ENCODE peak calls at places on chromosomes 4 and X, in four cellular contexts. One of them, this sample, is unnamed.

GRCh38 chrX:122868626-122869025 is 315.5 kb upstream of the GRIA3 start:
- DNase-seq in left lung: no peak
- DNase-seq in fibroblast of lung: peak
- DNase-seq in psoas muscle: no peak
- DNase-seq in this sample: no peak

GRCh38 chr4:147355849-147356248 is 125.0 kb upstream of the EDNRA start:
- DNase-seq in left lung: no peak
- DNase-seq in psoas muscle: no peak
- DNase-seq in fibroblast of lung: peak
- DNase-seq in this sample: no peak

GRCh38 chr4:173046818-173047217 is 121.8 kb upstream of the GALNT7 start:
- DNase-seq in psoas muscle: no peak
- DNase-seq in left lung: no peak
- DNase-seq in fibroblast of lung: peak
- DNase-seq in this sample: no peak

GRCh38 chrX:13719192-13719856 is 15.1 kb downstream of the TRAPPC2 start:
- DNase-seq in psoas muscle: no peak
- DNase-seq in fibroblast of lung: peak
- DNase-seq in left lung: no peak
- DNase-seq in this sample: no peak

GRCh38 chr4:98658287-98659105 is at the start of gene TSPAN5:
- DNase-seq in psoas muscle: peak
- DNase-seq in fibroblast of lung: peak
- DNase-seq in left lung: peak
- DNase-seq in this sample: peak

GRCh38 chr4:153555730-153556440 is 89.7 kb downstream of the TMEM131L start:
- DNase-seq in psoas muscle: peak
- DNase-seq in left lung: peak
- DNase-seq in fibroblast of lung: peak
- DNase-seq in this sample: no peak

GRCh38 chrX:155148724-155149537 is 67.3 kb upstream of the VBP1 start:
- DNase-seq in fibroblast of lung: no peak
- DNase-seq in psoas muscle: no peak
- DNase-seq in left lung: no peak
- DNase-seq in this sample: no peak

GRCh38 chr4:52546449-52546848 is 112.7 kb downstream of the USP46 start:
- DNase-seq in left lung: no peak
- DNase-seq in psoas muscle: no peak
- DNase-seq in fibroblast of lung: no peak
- DNase-seq in this sample: no peak

GRCh38 chrX:140504371-140505324 is at the start of gene SOX3:
- DNase-seq in psoas muscle: no peak
- DNase-seq in fibroblast of lung: no peak
- DNase-seq in left lung: no peak
- DNase-seq in this sample: no peak

GRCh38 chr4:125828316-125828715 is 513.6 kb downstream of the FAT4 start:
- DNase-seq in left lung: no peak
- DNase-seq in psoas muscle: no peak
- DNase-seq in fibroblast of lung: no peak
- DNase-seq in this sample: no peak

GRCh38 chr4:151537726-151538125 is 128.8 kb downstream of the FHIP1A start:
- DNase-seq in left lung: no peak
- DNase-seq in fibroblast of lung: peak
- DNase-seq in psoas muscle: no peak
- DNase-seq in this sample: no peak

GRCh38 chr4:3384771-3385701 is 56.7 kb upstream of the HGFAC start:
- DNase-seq in psoas muscle: no peak
- DNase-seq in fibroblast of lung: no peak
- DNase-seq in left lung: peak
- DNase-seq in this sample: no peak
- H3K4me3 ChIP-seq in psoas muscle: no peak
- H3K4me3 ChIP-seq in fibroblast of lung: no peak
- H3K4me3 ChIP-seq in left lung: no peak
- H3K4me3 ChIP-seq in this sample: peak

GRCh38 chrX:71292669-71293379 is 8.7 kb upstream of the ITGB1BP2 start:
- DNase-seq in left lung: no peak
- DNase-seq in psoas muscle: no peak
- DNase-seq in fibroblast of lung: peak
- DNase-seq in this sample: no peak
- H3K4me3 ChIP-seq in left lung: no peak
- H3K4me3 ChIP-seq in psoas muscle: no peak
- H3K4me3 ChIP-seq in fibroblast of lung: no peak
- H3K4me3 ChIP-seq in this sample: no peak

GRCh38 chr4:2534904-2535385 is 1.5 kb upstream of the FAM193A start:
- DNase-seq in psoas muscle: no peak
- DNase-seq in fibroblast of lung: no peak
- DNase-seq in left lung: no peak
- DNase-seq in this sample: no peak
- H3K4me3 ChIP-seq in psoas muscle: peak
- H3K4me3 ChIP-seq in fibroblast of lung: no peak
- H3K4me3 ChIP-seq in left lung: peak
- H3K4me3 ChIP-seq in this sample: peak

DNA sequence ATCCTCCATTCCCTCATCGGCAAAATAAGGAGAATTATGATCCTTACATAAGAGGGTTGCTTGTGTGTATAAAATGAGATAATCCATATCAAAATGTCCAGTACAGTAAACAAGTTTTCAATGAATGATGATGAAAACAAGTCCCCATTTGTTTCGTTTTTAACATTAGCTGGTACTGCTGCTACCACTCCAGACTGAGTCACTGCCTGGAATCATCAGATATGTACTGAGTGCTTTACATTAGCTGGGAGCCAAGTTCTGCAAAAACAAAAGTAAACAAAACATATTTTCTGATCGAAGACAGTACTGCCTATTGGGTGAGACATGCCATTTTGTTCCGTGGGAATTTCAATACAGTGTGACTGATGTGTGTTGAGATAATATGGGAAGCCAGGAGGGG is 123.2 kb upstream of the IGFBP7 start:
- DNase-seq in left lung: no peak
- DNase-seq in psoas muscle: no peak
- DNase-seq in fibroblast of lung: peak
- DNase-seq in this sample: no peak
- H3K4me3 ChIP-seq in left lung: no peak
- H3K4me3 ChIP-seq in psoas muscle: no peak
- H3K4me3 ChIP-seq in fibroblast of lung: no peak
- H3K4me3 ChIP-seq in this sample: no peak

GRCh38 chr4:177660223-177660622 is 218.0 kb upstream of the AGA start:
- DNase-seq in fibroblast of lung: no peak
- DNase-seq in left lung: no peak
- DNase-seq in psoas muscle: no peak
- DNase-seq in this sample: no peak
- H3K4me3 ChIP-seq in fibroblast of lung: no peak
- H3K4me3 ChIP-seq in left lung: no peak
- H3K4me3 ChIP-seq in psoas muscle: no peak
- H3K4me3 ChIP-seq in this sample: no peak

DNA sequence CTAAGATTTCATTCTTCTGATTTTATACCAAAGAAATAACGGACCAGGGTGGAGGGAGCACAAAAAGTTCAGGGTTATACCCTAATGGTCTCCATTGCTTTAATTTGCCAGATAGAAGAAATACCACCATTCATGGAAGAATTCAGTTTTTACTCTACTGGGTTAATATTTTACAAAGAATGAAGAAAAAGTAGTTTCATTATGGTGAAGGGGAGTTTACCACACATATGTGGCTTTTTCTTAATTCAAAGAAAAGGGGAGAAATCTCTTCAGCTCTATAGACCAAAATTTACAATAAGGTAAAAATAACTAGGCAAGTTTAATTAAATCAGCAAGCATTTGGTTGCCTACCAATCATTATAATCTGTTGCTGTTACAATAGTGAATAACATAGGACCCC is 37.6 kb downstream of the CASK start:
- DNase-seq in left lung: no peak
- DNase-seq in fibroblast of lung: no peak
- DNase-seq in psoas muscle: no peak
- DNase-seq in this sample: no peak
- H3K4me3 ChIP-seq in left lung: no peak
- H3K4me3 ChIP-seq in fibroblast of lung: no peak
- H3K4me3 ChIP-seq in psoas muscle: no peak
- H3K4me3 ChIP-seq in this sample: no peak

GRCh38 chr4:137531951-137532868 is at the start of gene PCDH18:
- DNase-seq in psoas muscle: peak
- DNase-seq in fibroblast of lung: peak
- DNase-seq in left lung: peak
- DNase-seq in this sample: peak

GRCh38 chr4:137535718-137536117 is 3.4 kb upstream of the PCDH18 start:
- DNase-seq in fibroblast of lung: no peak
- DNase-seq in psoas muscle: no peak
- DNase-seq in left lung: no peak
- DNase-seq in this sample: no peak

GRCh38 chr4:137532869-137533236 is 559 bp upstream of the PCDH18 start:
- DNase-seq in psoas muscle: no peak
- DNase-seq in fibroblast of lung: peak
- DNase-seq in left lung: no peak
- DNase-seq in this sample: no peak

GRCh38 chr4:137534516-137534915 is 2.2 kb upstream of the PCDH18 start:
- DNase-seq in fibroblast of lung: peak
- DNase-seq in psoas muscle: no peak
- DNase-seq in left lung: no peak
- DNase-seq in this sample: no peak

GRCh38 chr4:137533855-137534254 is 1.6 kb upstream of the PCDH18 start:
- DNase-seq in psoas muscle: no peak
- DNase-seq in left lung: no peak
- DNase-seq in fibroblast of lung: no peak
- DNase-seq in this sample: no peak
- H3K4me3 ChIP-seq in psoas muscle: peak
- H3K4me3 ChIP-seq in left lung: no peak
- H3K4me3 ChIP-seq in fibroblast of lung: peak
- H3K4me3 ChIP-seq in this sample: no peak

GRCh38 chr4:110480031-110480549 is 4.1 kb downstream of the ENPEP start:
- DNase-seq in fibroblast of lung: peak
- DNase-seq in left lung: no peak
- DNase-seq in psoas muscle: no peak
- DNase-seq in this sample: peak

GRCh38 chr4:110472583-110473329 is 3.2 kb upstream of the ENPEP start:
- DNase-seq in psoas muscle: no peak
- DNase-seq in left lung: no peak
- DNase-seq in fibroblast of lung: peak
- DNase-seq in this sample: no peak

GRCh38 chr4:110475881-110476818 is at the start of gene ENPEP:
- DNase-seq in fibroblast of lung: peak
- DNase-seq in left lung: no peak
- DNase-seq in psoas muscle: peak
- DNase-seq in this sample: peak

GRCh38 chr4:110480741-110481271 is 4.9 kb downstream of the ENPEP start:
- DNase-seq in psoas muscle: no peak
- DNase-seq in fibroblast of lung: peak
- DNase-seq in left lung: no peak
- DNase-seq in this sample: no peak

DNA sequence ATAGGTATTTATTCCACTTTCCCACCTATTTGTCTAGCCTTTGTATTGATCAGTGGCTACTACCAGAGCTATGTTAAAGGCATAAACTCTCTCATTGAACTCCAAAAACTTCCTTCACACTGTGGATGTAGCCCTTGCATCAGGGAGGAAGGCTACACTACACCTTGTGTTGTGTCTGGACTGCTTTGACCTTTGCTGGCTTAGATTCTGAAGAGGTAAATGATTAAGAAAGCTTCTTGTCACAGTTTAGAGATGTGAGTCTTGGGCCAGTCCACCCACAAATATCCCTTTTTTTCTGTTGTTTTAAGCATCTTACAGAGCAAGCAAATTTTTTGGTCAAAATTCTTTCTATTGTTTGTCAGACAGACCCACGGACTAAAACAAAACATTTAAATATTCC is 1.9 kb downstream of the ENPEP start:
- DNase-seq in fibroblast of lung: no peak
- DNase-seq in psoas muscle: no peak
- DNase-seq in left lung: no peak
- DNase-seq in this sample: no peak
- H3K4me3 ChIP-seq in fibroblast of lung: no peak
- H3K4me3 ChIP-seq in psoas muscle: peak
- H3K4me3 ChIP-seq in left lung: no peak
- H3K4me3 ChIP-seq in this sample: peak

DNA sequence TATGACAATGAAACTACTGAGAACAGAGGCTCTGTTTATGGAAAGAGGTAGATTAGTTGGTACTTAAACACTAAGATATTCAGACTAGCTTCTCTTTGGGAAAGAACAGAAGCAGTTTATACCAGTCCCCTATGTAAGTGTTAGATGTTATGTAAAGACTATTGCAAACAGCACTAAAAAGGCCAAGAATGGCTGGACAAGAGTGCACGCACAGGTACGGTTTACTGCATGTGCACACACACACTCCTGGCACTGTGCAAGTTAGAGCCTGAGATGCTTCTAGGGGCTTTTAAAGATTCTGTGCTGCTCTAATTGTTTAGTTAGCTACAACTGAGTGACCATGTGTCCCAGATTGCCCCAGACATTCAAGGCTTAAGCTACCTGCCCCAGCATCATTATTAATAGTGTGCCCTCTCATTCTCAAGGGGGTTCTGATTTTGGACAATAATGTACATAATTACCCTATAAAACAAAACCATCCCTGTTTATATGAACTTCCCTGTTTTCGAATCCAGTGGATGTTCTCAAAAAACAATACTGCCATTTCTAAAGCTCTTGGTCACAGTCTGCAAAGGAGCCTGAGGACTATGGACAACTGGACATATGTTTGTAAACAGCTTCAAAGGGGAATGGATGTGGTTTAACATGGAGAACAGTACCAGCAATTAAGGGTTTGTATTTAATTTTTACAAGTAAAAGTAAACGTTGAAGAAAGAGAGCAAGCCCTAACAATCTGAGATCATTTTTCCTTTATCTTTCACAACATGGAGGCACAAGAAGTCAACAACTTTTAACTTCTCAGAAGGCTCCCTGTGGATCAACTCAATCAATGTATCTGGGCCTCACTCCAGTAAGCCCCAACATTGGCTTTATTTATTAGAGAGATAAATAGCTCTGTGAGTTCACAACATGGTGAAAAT is 2.0 kb downstream of the SETD7 start:
- DNase-seq in psoas muscle: no peak
- DNase-seq in left lung: no peak
- DNase-seq in fibroblast of lung: no peak
- DNase-seq in this sample: no peak
- H3K4me3 ChIP-seq in psoas muscle: peak
- H3K4me3 ChIP-seq in left lung: peak
- H3K4me3 ChIP-seq in fibroblast of lung: peak
- H3K4me3 ChIP-seq in this sample: peak